ENCODE peak calls at places on chromosomes 4 and X, in five cellular contexts. I is GM06990; B is CD8-positive, alpha-beta memory T cell; S is Caco-2; L is aorta. X is an unnamed sample.

GRCh38 chrX:21131346-21131745 is 242.9 kb upstream of the CNKSR2 start:
- DNase-seq in L (no peak), B (no peak), I (no peak), S (no peak), X (no peak)

GRCh38 chr4:10461091-10461849 is 4.0 kb upstream of the ZNF518B start:
- DNase-seq in B (peak; percentile 80), I (peak; percentile 88), L (peak; percentile 67), S (no peak), X (peak; percentile 41)

GRCh38 chr4:111664546-111664945 is 480.7 kb upstream of the FAM241A start:
- DNase-seq in S (no peak), I (no peak), B (no peak), L (no peak), X (no peak)

GRCh38 chr4:165844151-165844550 is 28.9 kb upstream of the TLL1 start:
- DNase-seq in L (no peak), S (no peak), I (no peak), B (no peak), X (no peak)

GRCh38 chrX:136880003-136880451 is 498 bp downstream of the RBMX start:
- DNase-seq in B (peak; percentile 53), I (no peak), L (no peak), S (no peak), X (no peak)

GRCh38 chr4:76689079-76689817 is 208.7 kb downstream of the SOWAHB start:
- DNase-seq in I (peak; percentile 32), B (no peak), S (peak; percentile 51), L (peak; percentile 65), X (no peak)

GRCh38 chrX:132737743-132738142 is 220.7 kb downstream of the HS6ST2 start:
- DNase-seq in L (no peak), S (no peak), I (no peak), B (peak; percentile 11), X (no peak)

GRCh38 chr4:42397635-42398447 is 553 bp downstream of the SHISA3 start:
- DNase-seq in B (peak; percentile 5), S (no peak), I (peak; percentile 69), L (peak; percentile 50), X (no peak)

GRCh38 chr4:98641393-98641792 is 17.0 kb downstream of the TSPAN5 start:
- DNase-seq in S (no peak), L (no peak), B (no peak), I (no peak), X (no peak)

GRCh38 chr4:114905017-114905416 is 208.4 kb downstream of the NDST4 start:
- DNase-seq in L (no peak), S (no peak), B (no peak), I (no peak), X (no peak)

GRCh38 chr4:38511702-38512101 is 152.3 kb upstream of the KLF3 start:
- DNase-seq in I (no peak), S (no peak), L (no peak), B (no peak), X (no peak)

GRCh38 chr4:184899261-184900134 is 73.7 kb upstream of the ACSL1 start:
- DNase-seq in S (no peak), L (peak; percentile 61), B (no peak), I (no peak), X (no peak)

GRCh38 chrX:112840382-112841113 is at the start of gene AMOT:
- DNase-seq in L (peak; percentile 88), S (peak; percentile 90), B (peak; percentile 49), I (peak; percentile 55), X (peak; percentile 70)
- H3K4me3 ChIP-seq in L (peak within 1 kb of the TSS; percentile 51), S (peak within 1 kb of the TSS; percentile 68), B (peak within 1 kb of the TSS; percentile 71), I (peak within 1 kb of the TSS; percentile 63), X (peak within 1 kb of the TSS; percentile 64)

GRCh38 chr4:53572595-53572994 is 18.7 kb downstream of the LNX1 start:
- DNase-seq in B (no peak), I (no peak), L (no peak), S (no peak), X (no peak)
- H3K4me3 ChIP-seq in B (no peak overlapping the region), I (no peak overlapping the region), L (no peak overlapping the region), S (no peak overlapping the region), X (no peak overlapping the region)

GRCh38 chr4:139633661-139634060 is 32.0 kb upstream of the MGST2 start:
- DNase-seq in B (no peak), L (no peak), S (peak; percentile 57), I (no peak), X (no peak)
- H3K4me3 ChIP-seq in B (no peak overlapping the region), L (no peak overlapping the region), S (peak overlapping the region; percentile 26), I (no peak overlapping the region), X (no peak overlapping the region)

DNA sequence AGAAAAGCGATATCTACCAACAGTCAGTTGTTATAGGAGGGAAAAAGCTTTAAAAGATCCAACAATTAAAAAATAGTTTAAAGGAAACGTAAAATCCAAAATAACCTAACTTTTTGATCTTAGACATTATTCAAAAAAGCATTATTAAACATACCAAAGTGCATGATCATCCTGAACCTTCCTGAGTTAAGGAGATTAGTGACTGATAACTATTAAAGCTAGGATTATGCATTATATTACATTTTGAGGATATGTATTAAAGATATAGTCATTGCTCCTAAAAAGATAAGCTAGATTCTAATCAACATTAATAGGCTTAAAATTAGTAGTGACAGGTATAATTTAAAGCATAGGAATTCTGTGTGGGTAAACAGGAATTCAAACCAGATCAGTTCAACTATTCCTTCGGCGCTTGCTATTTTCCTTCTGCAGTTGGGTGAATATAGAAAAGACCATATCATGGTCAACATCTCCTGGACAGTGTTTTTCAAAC is 139.6 kb downstream of the ADAMTS3 start:
- DNase-seq in I (no peak), B (no peak), S (no peak), L (no peak), X (no peak)
- H3K4me3 ChIP-seq in I (no peak overlapping the region), B (no peak overlapping the region), S (no peak overlapping the region), L (no peak overlapping the region), X (no peak overlapping the region)

GRCh38 chr4:8939887-8940742 is 68.5 kb upstream of the HMX1 start:
- DNase-seq in I (no peak), S (no peak), B (no peak), L (no peak), X (no peak)
- H3K4me3 ChIP-seq in I (no peak overlapping the region), S (no peak overlapping the region), B (no peak overlapping the region), L (no peak overlapping the region), X (no peak overlapping the region)

DNA sequence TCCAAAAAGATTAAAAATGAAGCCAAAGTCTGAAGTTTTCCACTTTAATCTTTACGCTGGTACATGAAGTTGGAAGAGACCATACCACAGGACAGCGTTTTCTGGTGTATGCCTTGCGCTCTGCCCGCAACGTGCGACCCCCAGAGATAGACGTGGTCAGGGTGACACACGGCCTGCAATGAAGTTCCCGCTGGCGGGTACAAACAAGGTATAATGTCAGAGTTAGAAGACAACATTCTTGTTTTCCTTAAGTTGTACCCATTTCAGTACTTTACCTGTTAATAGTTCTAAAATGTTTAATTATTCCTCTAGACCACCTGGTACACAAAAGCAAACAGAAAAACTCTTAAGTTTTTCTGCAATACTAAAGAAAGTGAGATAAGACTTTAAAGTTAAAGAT is 4.8 kb downstream of the HNRNPDL start:
- DNase-seq in L (no peak), S (no peak), B (no peak), I (no peak), X (no peak)
- H3K4me3 ChIP-seq in L (no peak overlapping the region), S (no peak overlapping the region), B (no peak overlapping the region), I (no peak overlapping the region), X (no peak overlapping the region)

X was measured in Jurkat, Clone E6-1.